ENCODE peak calls at places on chromosomes 4 and X, in four cellular contexts. H, V, N and D are unnamed samples. For H3K4me1, the result is how much of the 10 kb centered on the place peaks cover.

GRCh38 chrX:23908219-23909003 is 605 bp downstream of the CXorf58 start:
- DNase-seq in H (no peak), V (no peak), N (no peak), D (no peak)

GRCh38 chr4:30789219-30789671 is 69.1 kb downstream of the PCDH7 start:
- DNase-seq in V (no peak), N (no peak), H (no peak), D (no peak)

GRCh38 chr4:163343604-163344146 is at the start of gene NPY5R:
- DNase-seq in V (peak), N (no peak), H (no peak), D (no peak)

GRCh38 chrX:110401142-110401541 is 42.5 kb downstream of the RTL9 start:
- DNase-seq in H (no peak), N (no peak), V (no peak), D (no peak)

GRCh38 chrX:10098235-10098819 is 58.4 kb upstream of the CLCN4 start:
- DNase-seq in N (no peak), H (no peak), V (no peak), D (no peak)

GRCh38 chrX:109987884-109988283 is 15.0 kb upstream of the TMEM164 start:
- DNase-seq in H (no peak), N (no peak), V (no peak), D (no peak)

GRCh38 chr4:4575284-4576211 is 33.7 kb upstream of the STX18 start:
- DNase-seq in N (no peak), V (peak), H (peak), D (peak)

GRCh38 chrX:19876962-19877361 is 10.4 kb downstream of the SH3KBP1 start:
- DNase-seq in V (no peak), N (no peak), H (no peak), D (no peak)

GRCh38 chrX:4238916-4239315 is 525.5 kb upstream of the PRKX start:
- DNase-seq in N (no peak), V (no peak), H (no peak), D (no peak)

GRCh38 chrX:48713847-48714246 is 17.3 kb downstream of the SUV39H1 start:
- DNase-seq in H (no peak), N (no peak), V (no peak), D (no peak)

GRCh38 chr4:64584981-64585557 is 175.8 kb upstream of the TECRL start:
- DNase-seq in N (no peak), H (no peak), V (no peak), D (no peak)

GRCh38 chr4:10607206-10607605 is 77.4 kb downstream of the CLNK start:
- DNase-seq in V (no peak), N (no peak), H (no peak), D (no peak)

GRCh38 chr4:57076646-57077045 is 33.5 kb downstream of the IGFBP7 start:
- DNase-seq in V (no peak), H (no peak), N (no peak), D (no peak)

GRCh38 chr4:17027495-17027894 is 129.1 kb upstream of the LDB2 start:
- DNase-seq in N (no peak), H (no peak), V (no peak), D (no peak)

GRCh38 chr4:159410076-159410777 is 307.3 kb downstream of the RAPGEF2 start:
- DNase-seq in V (no peak), N (no peak), H (no peak), D (no peak)

GRCh38 chr4:118265312-118266144 is 87.3 kb downstream of the PRSS12 start:
- DNase-seq in V (no peak), H (no peak), N (no peak), D (peak)
- H3K4me3 ChIP-seq in V (peak), H (peak), N (peak), D (peak)

GRCh38 chr4:87425711-87426110 is 3.3 kb downstream of the NUDT9 start:
- DNase-seq in V (no peak), H (no peak), N (no peak), D (no peak)

GRCh38 chr4:87422104-87423052 is at the start of gene NUDT9:
- DNase-seq in H (peak), N (peak), V (peak), D (peak)

GRCh38 chr4:87420431-87420830 is 1.9 kb upstream of the NUDT9 start:
- DNase-seq in N (no peak), H (no peak), V (no peak), D (no peak)

GRCh38 chr4:87426865-87427517 is 4.6 kb downstream of the NUDT9 start:
- DNase-seq in N (no peak), V (no peak), H (no peak), D (no peak)

GRCh38 chr4:87423313-87424031 is 1.1 kb downstream of the NUDT9 start:
- DNase-seq in H (no peak), V (no peak), N (no peak), D (no peak)
- TF ChIP-seq CTCF in H (no peak), V (no peak), N (no peak), D (no peak)

GRCh38 chrX:129754266-129755024 is 15.7 kb downstream of the XPNPEP2 start:
- DNase-seq in V (no peak), N (no peak), H (no peak), D (no peak)
- H3K4me1 ChIP-seq in V (under half), N (under half), H (under half), D (under half)

GRCh38 chr4:137533855-137534254 is 1.6 kb upstream of the PCDH18 start:
- DNase-seq in N (no peak), V (no peak), H (no peak), D (no peak)
- H3K4me3 ChIP-seq in N (peak), V (peak), H (peak), D (no peak)

GRCh38 chr4:23889368-23889767 is 479 bp downstream of the PPARGC1A start:
- DNase-seq in V (no peak), N (no peak), H (no peak), D (no peak)
- TF ChIP-seq CTCF in V (no peak), N (no peak), H (no peak), D (no peak)

DNA sequence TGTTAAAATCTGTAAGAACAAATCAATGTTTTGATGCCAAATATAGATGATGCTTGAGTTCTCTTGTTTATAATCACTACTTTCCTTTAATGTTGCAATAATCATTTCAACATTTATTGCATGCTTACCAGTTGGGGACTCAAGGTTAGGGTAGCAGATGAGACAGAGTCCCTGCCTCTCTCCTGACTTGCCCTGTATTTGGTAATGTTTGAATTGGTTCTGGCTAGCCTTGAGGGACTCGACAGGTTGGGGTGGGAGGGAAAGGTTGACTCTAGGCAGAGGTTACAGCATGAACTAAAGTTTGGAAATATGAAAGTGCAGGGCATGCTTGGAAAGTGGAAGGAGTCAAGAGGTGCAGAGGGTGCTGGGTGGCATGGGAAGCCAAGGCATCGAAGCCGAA is 2.0 kb downstream of the SEC24B start:
- DNase-seq in H (no peak), V (no peak), N (no peak), D (no peak)
- H3K4me1 ChIP-seq in H (under half), V (under half), N (half or more), D (under half)